ENCODE peak calls at places on chromosomes 5 and 9, in eight cellular contexts. One of them, this sample, is unnamed.

GRCh38 chr5:75337366-75338021 is 474 bp downstream of the HMGCR start:
- DNase-seq in tibial artery: peak
- DNase-seq in HT1080: no peak
- DNase-seq in hypothalamus: peak
- DNase-seq in LHCN-M2: no peak
- DNase-seq in activated CD4-positive, alpha-beta T cell treated with anti-CD3 and anti-CD28 coated beads, Interleukin-2, amount 50 U/mL, for 24 hours: no peak
- DNase-seq in natural killer cell: no peak
- DNase-seq in AG08395: peak
- DNase-seq in this sample: no peak

GRCh38 chr5:1500411-1501091 is 23.2 kb downstream of the LPCAT1 start:
- DNase-seq in hypothalamus: peak
- DNase-seq in HT1080: no peak
- DNase-seq in natural killer cell: no peak
- DNase-seq in tibial artery: peak
- DNase-seq in activated CD4-positive, alpha-beta T cell treated with anti-CD3 and anti-CD28 coated beads, Interleukin-2, amount 50 U/mL, for 24 hours: no peak
- DNase-seq in LHCN-M2: no peak
- DNase-seq in AG08395: no peak
- DNase-seq in this sample: peak

GRCh38 chr9:114072181-114073140 is 5.6 kb downstream of the AMBP start:
- DNase-seq in hypothalamus: peak
- DNase-seq in activated CD4-positive, alpha-beta T cell treated with anti-CD3 and anti-CD28 coated beads, Interleukin-2, amount 50 U/mL, for 24 hours: no peak
- DNase-seq in tibial artery: peak
- DNase-seq in AG08395: no peak
- DNase-seq in natural killer cell: no peak
- DNase-seq in LHCN-M2: no peak
- DNase-seq in HT1080: no peak
- DNase-seq in this sample: peak

GRCh38 chr9:137050570-137050969 is 3.3 kb downstream of the ENTPD2 start:
- DNase-seq in hypothalamus: no peak
- DNase-seq in natural killer cell: no peak
- DNase-seq in LHCN-M2: no peak
- DNase-seq in HT1080: no peak
- DNase-seq in AG08395: no peak
- DNase-seq in tibial artery: no peak
- DNase-seq in activated CD4-positive, alpha-beta T cell treated with anti-CD3 and anti-CD28 coated beads, Interleukin-2, amount 50 U/mL, for 24 hours: no peak
- DNase-seq in this sample: no peak

GRCh38 chr9:100589582-100589981 is 11.7 kb downstream of the CAVIN4 start:
- DNase-seq in AG08395: peak
- DNase-seq in natural killer cell: no peak
- DNase-seq in HT1080: no peak
- DNase-seq in hypothalamus: no peak
- DNase-seq in LHCN-M2: peak
- DNase-seq in tibial artery: no peak
- DNase-seq in activated CD4-positive, alpha-beta T cell treated with anti-CD3 and anti-CD28 coated beads, Interleukin-2, amount 50 U/mL, for 24 hours: no peak
- DNase-seq in this sample: no peak

GRCh38 chr5:124751031-124751430 is 4.6 kb upstream of the ZNF608 start:
- DNase-seq in AG08395: no peak
- DNase-seq in tibial artery: no peak
- DNase-seq in activated CD4-positive, alpha-beta T cell treated with anti-CD3 and anti-CD28 coated beads, Interleukin-2, amount 50 U/mL, for 24 hours: no peak
- DNase-seq in HT1080: no peak
- DNase-seq in natural killer cell: no peak
- DNase-seq in hypothalamus: no peak
- DNase-seq in LHCN-M2: no peak
- DNase-seq in this sample: no peak

GRCh38 chr5:145324767-145325479 is 510.2 kb downstream of the PRELID2 start:
- DNase-seq in AG08395: no peak
- DNase-seq in hypothalamus: no peak
- DNase-seq in natural killer cell: no peak
- DNase-seq in LHCN-M2: peak
- DNase-seq in HT1080: no peak
- DNase-seq in activated CD4-positive, alpha-beta T cell treated with anti-CD3 and anti-CD28 coated beads, Interleukin-2, amount 50 U/mL, for 24 hours: no peak
- DNase-seq in tibial artery: no peak
- DNase-seq in this sample: no peak

GRCh38 chr9:116425244-116425643 is 261.9 kb upstream of the TRIM32 start:
- DNase-seq in tibial artery: no peak
- DNase-seq in HT1080: no peak
- DNase-seq in LHCN-M2: no peak
- DNase-seq in natural killer cell: no peak
- DNase-seq in hypothalamus: no peak
- DNase-seq in activated CD4-positive, alpha-beta T cell treated with anti-CD3 and anti-CD28 coated beads, Interleukin-2, amount 50 U/mL, for 24 hours: no peak
- DNase-seq in AG08395: no peak
- DNase-seq in this sample: no peak

GRCh38 chr9:76634356-76635054 is 129.7 kb upstream of the PCA3 start:
- DNase-seq in tibial artery: no peak
- DNase-seq in AG08395: peak
- DNase-seq in LHCN-M2: peak
- DNase-seq in hypothalamus: no peak
- DNase-seq in activated CD4-positive, alpha-beta T cell treated with anti-CD3 and anti-CD28 coated beads, Interleukin-2, amount 50 U/mL, for 24 hours: no peak
- DNase-seq in natural killer cell: no peak
- DNase-seq in HT1080: peak
- DNase-seq in this sample: no peak

GRCh38 chr9:134189167-134189474 is 24.8 kb upstream of the RNU6ATAC start:
- DNase-seq in natural killer cell: no peak
- DNase-seq in AG08395: no peak
- DNase-seq in hypothalamus: no peak
- DNase-seq in HT1080: no peak
- DNase-seq in tibial artery: peak
- DNase-seq in activated CD4-positive, alpha-beta T cell treated with anti-CD3 and anti-CD28 coated beads, Interleukin-2, amount 50 U/mL, for 24 hours: no peak
- DNase-seq in LHCN-M2: no peak
- DNase-seq in this sample: no peak

GRCh38 chr5:137997726-137998213 is 35.1 kb downstream of the FAM13B start:
- DNase-seq in activated CD4-positive, alpha-beta T cell treated with anti-CD3 and anti-CD28 coated beads, Interleukin-2, amount 50 U/mL, for 24 hours: no peak
- DNase-seq in hypothalamus: no peak
- DNase-seq in natural killer cell: no peak
- DNase-seq in tibial artery: no peak
- DNase-seq in HT1080: peak
- DNase-seq in AG08395: no peak
- DNase-seq in LHCN-M2: peak
- DNase-seq in this sample: no peak

GRCh38 chr5:98110270-98110669 is 663.2 kb upstream of the RGMB start:
- DNase-seq in natural killer cell: no peak
- DNase-seq in HT1080: peak
- DNase-seq in AG08395: peak
- DNase-seq in hypothalamus: no peak
- DNase-seq in LHCN-M2: peak
- DNase-seq in activated CD4-positive, alpha-beta T cell treated with anti-CD3 and anti-CD28 coated beads, Interleukin-2, amount 50 U/mL, for 24 hours: no peak
- DNase-seq in tibial artery: no peak
- DNase-seq in this sample: no peak

GRCh38 chr5:168712280-168712924 is 133.2 kb upstream of the PANK3 start:
- DNase-seq in LHCN-M2: peak
- DNase-seq in activated CD4-positive, alpha-beta T cell treated with anti-CD3 and anti-CD28 coated beads, Interleukin-2, amount 50 U/mL, for 24 hours: no peak
- DNase-seq in tibial artery: peak
- DNase-seq in hypothalamus: peak
- DNase-seq in natural killer cell: no peak
- DNase-seq in HT1080: peak
- DNase-seq in AG08395: peak
- DNase-seq in this sample: no peak

GRCh38 chr9:127074561-127075548 is 47.6 kb downstream of the ANGPTL2 start:
- DNase-seq in HT1080: no peak
- DNase-seq in natural killer cell: no peak
- DNase-seq in AG08395: no peak
- DNase-seq in hypothalamus: peak
- DNase-seq in tibial artery: no peak
- DNase-seq in LHCN-M2: no peak
- DNase-seq in activated CD4-positive, alpha-beta T cell treated with anti-CD3 and anti-CD28 coated beads, Interleukin-2, amount 50 U/mL, for 24 hours: no peak
- DNase-seq in this sample: no peak

GRCh38 chr9:31588010-31588409 is 796.4 kb upstream of the ACO1 start:
- DNase-seq in HT1080: no peak
- DNase-seq in AG08395: no peak
- DNase-seq in hypothalamus: peak
- DNase-seq in activated CD4-positive, alpha-beta T cell treated with anti-CD3 and anti-CD28 coated beads, Interleukin-2, amount 50 U/mL, for 24 hours: no peak
- DNase-seq in LHCN-M2: no peak
- DNase-seq in natural killer cell: no peak
- DNase-seq in tibial artery: no peak
- DNase-seq in this sample: no peak

GRCh38 chr5:79582186-79582585 is 30.1 kb upstream of the TENT2 start:
- DNase-seq in AG08395: no peak
- DNase-seq in HT1080: no peak
- DNase-seq in LHCN-M2: peak
- DNase-seq in tibial artery: no peak
- DNase-seq in activated CD4-positive, alpha-beta T cell treated with anti-CD3 and anti-CD28 coated beads, Interleukin-2, amount 50 U/mL, for 24 hours: no peak
- DNase-seq in hypothalamus: no peak
- DNase-seq in natural killer cell: no peak
- DNase-seq in this sample: no peak

GRCh38 chr9:102995033-102995432 is at the start of gene CYLC2:
- DNase-seq in tibial artery: no peak
- DNase-seq in natural killer cell: no peak
- DNase-seq in LHCN-M2: no peak
- DNase-seq in HT1080: no peak
- DNase-seq in hypothalamus: no peak
- DNase-seq in AG08395: no peak
- DNase-seq in activated CD4-positive, alpha-beta T cell treated with anti-CD3 and anti-CD28 coated beads, Interleukin-2, amount 50 U/mL, for 24 hours: no peak
- DNase-seq in this sample: no peak

GRCh38 chr9:106557996-106558667 is 304.8 kb upstream of the ZNF462 start:
- DNase-seq in hypothalamus: no peak
- DNase-seq in AG08395: no peak
- DNase-seq in tibial artery: no peak
- DNase-seq in HT1080: no peak
- DNase-seq in activated CD4-positive, alpha-beta T cell treated with anti-CD3 and anti-CD28 coated beads, Interleukin-2, amount 50 U/mL, for 24 hours: no peak
- DNase-seq in LHCN-M2: no peak
- DNase-seq in natural killer cell: no peak
- DNase-seq in this sample: no peak

GRCh38 chr5:95620030-95620869 is at the start of gene GPR150:
- DNase-seq in HT1080: no peak
- DNase-seq in hypothalamus: peak
- DNase-seq in natural killer cell: peak
- DNase-seq in tibial artery: no peak
- DNase-seq in activated CD4-positive, alpha-beta T cell treated with anti-CD3 and anti-CD28 coated beads, Interleukin-2, amount 50 U/mL, for 24 hours: peak
- DNase-seq in AG08395: peak
- DNase-seq in LHCN-M2: peak
- DNase-seq in this sample: peak

GRCh38 chr5:109855056-109855455 is 165.3 kb downstream of the MAN2A1 start:
- DNase-seq in AG08395: no peak
- DNase-seq in activated CD4-positive, alpha-beta T cell treated with anti-CD3 and anti-CD28 coated beads, Interleukin-2, amount 50 U/mL, for 24 hours: no peak
- DNase-seq in hypothalamus: no peak
- DNase-seq in tibial artery: no peak
- DNase-seq in LHCN-M2: no peak
- DNase-seq in HT1080: peak
- DNase-seq in natural killer cell: no peak
- DNase-seq in this sample: no peak